ENCODE peak calls at places on chromosomes 13 and 19, in nine cellular contexts. Z is Peyer's patch, V is pancreas, H is vagina, N is mucosa of descending colon, L is lung, B is body of pancreas, P is adrenal gland, F is GM13977. X is an unnamed sample.

GRCh38 chr13:41649659-41650058 is 192.3 kb downstream of the RGCC start:
- DNase-seq in Z (no peak), V (no peak), H (no peak), N (no peak), L (no peak), B (no peak), P (no peak), F (no peak), X (peak; percentile 10)

GRCh38 chr13:78194904-78195639 is 276.4 kb upstream of the EDNRB start:
- DNase-seq in Z (no peak), V (no peak), H (no peak), N (no peak), L (no peak), B (no peak), P (no peak), F (no peak), X (peak; percentile 75)

GRCh38 chr19:2037676-2038255 is 13.3 kb downstream of the MKNK2 start:
- DNase-seq in Z (no peak), V (no peak), H (no peak), N (no peak), L (no peak), B (no peak), P (peak; percentile 46), F (no peak), X (no peak)

GRCh38 chr19:39375929-39376328 is 15.0 kb downstream of the PAF1 start:
- DNase-seq in Z (no peak), V (no peak), H (no peak), N (no peak), L (no peak), B (no peak), P (no peak), F (no peak), X (no peak)

GRCh38 chr13:77692746-77693448 is 4.6 kb upstream of the SLAIN1 start:
- DNase-seq in Z (no peak), V (no peak), H (no peak), N (no peak), L (no peak), B (no peak), P (no peak), F (no peak), X (no peak)

GRCh38 chr19:16449330-16449961 is 22.3 kb downstream of the EPS15L1 start:
- DNase-seq in Z (no peak), V (no peak), H (no peak), N (no peak), L (no peak), B (no peak), P (no peak), F (peak; percentile 70), X (no peak)

GRCh38 chr19:37999309-38000213 is 92.6 kb downstream of the SIPA1L3 start:
- DNase-seq in Z (no peak), V (no peak), H (no peak), N (no peak), L (no peak), B (no peak), P (peak; percentile 49), F (no peak), X (peak; percentile 67)

GRCh38 chr19:42433503-42434260 is 6.5 kb upstream of the LIPE start:
- DNase-seq in Z (peak; percentile 90), V (peak; percentile 91), H (no peak), N (peak; percentile 97), L (peak; percentile 64), B (peak; percentile 95), P (peak; percentile 97), F (peak; percentile 53), X (peak; percentile 63)

GRCh38 chr19:32464279-32464678 is 58.7 kb downstream of the DPY19L3 start:
- DNase-seq in Z (no peak), V (no peak), H (no peak), N (no peak), L (no peak), B (no peak), P (no peak), F (no peak), X (peak; percentile 24)

DNA sequence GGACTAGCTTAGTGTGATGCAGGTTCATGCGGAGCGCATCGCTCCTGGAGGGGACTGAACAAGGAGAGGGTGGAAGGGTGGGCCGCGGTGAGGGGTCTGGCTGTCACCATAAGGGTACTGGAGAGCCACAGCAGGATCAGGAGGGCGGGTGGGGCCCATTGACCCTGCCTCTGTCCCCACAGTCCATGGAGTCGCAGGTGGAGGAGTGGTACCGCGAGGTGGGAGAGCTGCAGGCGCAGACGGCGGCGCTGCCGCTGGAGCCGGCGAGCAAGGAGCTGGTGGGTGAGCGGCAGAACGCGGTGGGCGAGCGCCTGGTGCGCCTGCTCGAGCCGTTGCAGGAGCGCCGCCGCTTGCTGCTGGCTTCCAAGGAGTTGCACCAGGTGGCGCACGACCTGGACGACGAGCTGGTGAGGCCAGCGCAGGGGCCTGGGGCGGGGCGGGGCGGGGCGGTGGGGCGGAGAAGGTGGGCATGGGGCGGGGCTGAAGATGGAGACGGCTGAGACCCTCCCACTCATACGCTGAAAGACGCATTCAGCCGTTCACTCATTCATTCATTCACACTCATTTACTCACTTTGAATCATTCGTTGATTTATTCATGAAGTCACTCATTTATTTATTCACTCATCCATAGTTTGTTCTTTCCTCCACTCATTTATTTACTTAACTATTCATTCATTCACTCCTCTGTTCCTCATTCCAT is 27.5 kb upstream of the SHKBP1 start:
- DNase-seq in Z (peak; percentile 72), V (peak; percentile 84), H (no peak), N (peak; percentile 75), L (peak; percentile 58), B (peak; percentile 79), P (peak; percentile 72), F (peak; percentile 89), X (peak; percentile 69)
- TF ChIP-seq CTCF in Z (no peak), V (peak; percentile 26), H (no peak), N (no peak), L (peak; percentile 14), B (peak; percentile 41), P (peak; percentile 30), F (peak; percentile 78), X (peak; percentile 47)

DNA sequence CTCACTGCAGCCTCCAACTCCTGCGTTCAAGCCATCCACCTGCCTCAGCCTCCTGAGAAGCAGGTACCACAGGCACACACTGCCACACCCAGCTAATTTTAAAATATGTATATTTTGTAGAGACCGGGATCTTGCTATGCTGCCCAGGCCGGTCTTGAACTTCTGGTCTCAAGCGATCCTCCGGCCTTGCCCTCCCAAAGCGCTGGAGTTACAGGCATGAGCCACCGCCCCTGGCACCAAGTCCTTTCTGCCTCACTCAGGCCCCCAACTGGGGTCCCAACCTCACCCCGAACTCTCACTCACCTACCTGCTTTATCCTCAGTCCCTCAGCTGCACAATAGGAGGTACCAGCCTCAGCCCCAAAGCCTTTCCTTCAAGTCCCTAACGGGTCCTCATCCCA is 635 bp upstream of the COL5A3 start:
- DNase-seq in Z (no peak), V (no peak), H (no peak), N (no peak), L (no peak), B (no peak), P (no peak), F (no peak), X (no peak)
- TF ChIP-seq CTCF in Z (no peak), V (no peak), H (no peak), N (no peak), L (no peak), B (no peak), P (no peak), F (no peak), X (no peak)

GRCh38 chr13:46010148-46010547 is 42.4 kb downstream of the ZC3H13 start:
- DNase-seq in Z (no peak), V (no peak), H (no peak), N (no peak), L (no peak), B (no peak), P (no peak), F (no peak), X (peak; percentile 11)
- TF ChIP-seq CTCF in Z (no peak), V (no peak), H (no peak), N (no peak), L (no peak), B (no peak), P (no peak), F (peak; percentile 14), X (peak; percentile 37)

GRCh38 chr19:29241324-29241723 is 28.4 kb upstream of the UQCRFS1 start:
- DNase-seq in Z (no peak), V (no peak), H (no peak), N (no peak), L (no peak), B (no peak), P (no peak), F (no peak), X (no peak)

GRCh38 chr19:29245221-29245620 is 32.3 kb upstream of the UQCRFS1 start:
- DNase-seq in Z (no peak), V (no peak), H (no peak), N (no peak), L (no peak), B (no peak), P (peak; percentile 26), F (no peak), X (no peak)

GRCh38 chr19:29248332-29248844 is 35.4 kb upstream of the UQCRFS1 start:
- DNase-seq in Z (no peak), V (no peak), H (no peak), N (no peak), L (no peak), B (no peak), P (no peak), F (no peak), X (no peak)

GRCh38 chr19:29247912-29248311 is 35.0 kb upstream of the UQCRFS1 start:
- DNase-seq in Z (no peak), V (no peak), H (no peak), N (no peak), L (no peak), B (no peak), P (no peak), F (no peak), X (no peak)

DNA sequence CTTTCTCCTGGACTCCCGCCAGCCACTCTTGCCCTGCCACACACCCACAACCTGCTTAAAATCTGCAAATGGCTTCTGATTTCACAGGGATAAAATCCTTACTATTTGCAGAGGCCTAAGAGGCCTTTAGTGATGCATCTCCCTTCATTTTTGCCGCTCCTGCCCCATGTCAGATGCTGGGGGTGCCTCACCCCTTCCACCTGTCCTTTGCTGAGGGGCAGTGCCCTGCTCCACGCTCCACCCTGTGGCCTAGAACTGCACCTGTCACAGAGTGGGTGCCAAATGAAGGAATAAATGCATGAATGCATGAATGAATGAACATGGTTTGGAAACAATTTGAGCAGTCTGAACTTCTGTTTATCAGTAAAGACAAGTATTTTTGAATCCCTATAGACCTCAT is 34.1 kb upstream of the UQCRFS1 start:
- DNase-seq in Z (no peak), V (no peak), H (no peak), N (no peak), L (no peak), B (no peak), P (no peak), F (no peak), X (no peak)
- TF ChIP-seq CTCF in Z (no peak), V (no peak), H (no peak), N (no peak), L (no peak), B (no peak), P (no peak), F (no peak), X (no peak)

X was measured in epithelial cell of esophagus.